ENCODE peak calls at places on chromosomes 5 and 9, in four cellular contexts. Q is Caco-2; A is NT2/D1; P is CD4-positive, alpha-beta memory T cell. T is an unnamed sample. For H3K4me1, the result is how much of the 10 kb centered on the place peaks cover.

GRCh38 chr5:139808481-139809330 is 13.1 kb downstream of the PSD2 start:
- DNase-seq in A (no peak), Q (peak), P (peak), T (no peak)

GRCh38 chr5:133662578-133662977 is 50.2 kb upstream of the FSTL4 start:
- DNase-seq in A (no peak), P (no peak), Q (no peak), T (no peak)

GRCh38 chr9:72156586-72156985 is 7.3 kb downstream of the GDA start:
- DNase-seq in A (no peak), Q (no peak), P (no peak), T (no peak)

GRCh38 chr5:133261993-133262392 is 210.2 kb downstream of the HSPA4 start:
- DNase-seq in A (no peak), Q (no peak), P (no peak), T (no peak)

GRCh38 chr5:19920761-19921160 is 67.2 kb downstream of the CDH18 start:
- DNase-seq in A (no peak), Q (no peak), P (no peak), T (no peak)

GRCh38 chr9:102507044-102507687 is 488.0 kb upstream of the CYLC2 start:
- DNase-seq in Q (no peak), P (no peak), A (no peak), T (no peak)

GRCh38 chr9:122133263-122133983 is 26.2 kb downstream of the NDUFA8 start:
- DNase-seq in P (no peak), Q (no peak), A (no peak), T (no peak)

GRCh38 chr5:43362725-43363435 is 49.3 kb downstream of the CCL28 start:
- DNase-seq in P (no peak), Q (no peak), A (no peak), T (no peak)

GRCh38 chr5:139667001-139667729 is 19.0 kb downstream of the CXXC5 start:
- DNase-seq in Q (no peak), P (no peak), A (no peak), T (no peak)

GRCh38 chr9:81787747-81788632 is 98.6 kb upstream of the TLE1 start:
- DNase-seq in A (no peak), P (no peak), Q (peak), T (no peak)

GRCh38 chr5:7884491-7885273 is 15.7 kb downstream of the MTRR start:
- DNase-seq in A (no peak), P (no peak), Q (no peak), T (no peak)

GRCh38 chr9:27273186-27273585 is 23.8 kb downstream of the EQTN start:
- DNase-seq in Q (no peak), P (no peak), A (no peak), T (no peak)

GRCh38 chr5:57887851-57888621 is 405.4 kb upstream of the ACTBL2 start:
- DNase-seq in P (no peak), Q (peak), A (no peak), T (no peak)

GRCh38 chr5:128844354-128844923 is 120.8 kb upstream of the SLC27A6 start:
- DNase-seq in A (peak), Q (no peak), P (no peak), T (peak)

GRCh38 chr5:178083942-178084341 is 29.4 kb upstream of the N4BP3 start:
- DNase-seq in Q (no peak), P (no peak), A (no peak), T (no peak)

GRCh38 chr9:33476503-33476902 is 2.8 kb upstream of the NOL6 start:
- DNase-seq in P (no peak), Q (no peak), A (no peak), T (no peak)

GRCh38 chr5:16050414-16050813 is 129.2 kb downstream of the MARCHF11 start:
- DNase-seq in Q (no peak), A (no peak), P (no peak), T (no peak)

GRCh38 chr9:34579819-34580185 is 9.7 kb downstream of the CNTFR start:
- DNase-seq in Q (no peak), P (no peak), A (no peak), T (no peak)

GRCh38 chr9:114481789-114482188 is 23.5 kb downstream of the WHRN start:
- DNase-seq in A (no peak), P (no peak), Q (no peak), T (no peak)

GRCh38 chr9:110126457-110126856 is 81.5 kb downstream of the C9orf152 start:
- DNase-seq in Q (no peak), P (no peak), A (no peak), T (no peak)

GRCh38 chr9:110121170-110121569 is 86.8 kb downstream of the C9orf152 start:
- DNase-seq in P (no peak), A (no peak), Q (no peak), T (no peak)

GRCh38 chr9:110125207-110125751 is 82.7 kb downstream of the C9orf152 start:
- DNase-seq in P (no peak), A (peak), Q (peak), T (peak)

GRCh38 chr9:110125763-110126351 is 82.1 kb downstream of the C9orf152 start:
- DNase-seq in A (no peak), P (no peak), Q (no peak), T (no peak)

GRCh38 chr9:110123364-110124095 is 84.4 kb downstream of the C9orf152 start:
- DNase-seq in P (no peak), A (no peak), Q (no peak), T (no peak)
- H3K4me1 ChIP-seq in P (under half), A (under half), Q (under half), T (under half)

GRCh38 chr9:6216951-6217350 is 1.3 kb downstream of the IL33 start:
- DNase-seq in Q (no peak), P (no peak), A (no peak), T (no peak)
- H3K4me3 ChIP-seq in Q (no peak), P (no peak), A (no peak), T (no peak)

GRCh38 chr9:94927048-94927761 is 200.7 kb downstream of the AOPEP start:
- DNase-seq in A (no peak), P (no peak), Q (no peak), T (no peak)
- H3K4me1 ChIP-seq in A (under half), P (under half), Q (half or more), T (under half)

GRCh38 chr9:95826183-95826838 is 49.2 kb upstream of the ERCC6L2 start:
- DNase-seq in P (no peak), A (no peak), Q (no peak), T (no peak)
- H3K4me3 ChIP-seq in P (no peak), A (no peak), Q (no peak), T (no peak)

DNA sequence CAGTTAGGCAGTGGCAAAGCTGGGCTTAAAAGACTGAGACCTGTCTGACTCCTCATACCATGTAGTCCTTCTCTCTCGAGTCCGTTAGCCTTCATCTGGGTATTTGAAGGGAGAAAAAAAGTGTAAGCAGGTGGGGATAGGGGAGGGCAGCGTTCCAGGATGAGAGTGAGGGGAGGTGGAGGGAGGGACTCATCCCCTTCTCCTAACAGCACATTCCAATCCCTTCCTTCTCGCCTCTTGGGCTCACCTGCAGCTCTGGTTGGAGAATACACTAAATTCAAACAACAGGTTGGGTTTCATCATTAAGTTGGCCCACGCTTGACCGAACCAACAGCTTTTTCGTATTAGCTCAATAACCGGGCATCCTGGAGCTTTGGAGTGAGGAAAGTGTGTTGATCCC is 3.6 kb downstream of the NEURL1B start:
- DNase-seq in Q (no peak), A (no peak), P (no peak), T (no peak)
- H3K4me1 ChIP-seq in Q (under half), A (under half), P (under half), T (under half)

GRCh38 chr9:21560281-21560745 is 78.2 kb upstream of the IFNE start:
- DNase-seq in Q (no peak), P (no peak), A (no peak), T (no peak)
- H3K4me3 ChIP-seq in Q (peak), P (peak), A (peak), T (no peak)

DNA sequence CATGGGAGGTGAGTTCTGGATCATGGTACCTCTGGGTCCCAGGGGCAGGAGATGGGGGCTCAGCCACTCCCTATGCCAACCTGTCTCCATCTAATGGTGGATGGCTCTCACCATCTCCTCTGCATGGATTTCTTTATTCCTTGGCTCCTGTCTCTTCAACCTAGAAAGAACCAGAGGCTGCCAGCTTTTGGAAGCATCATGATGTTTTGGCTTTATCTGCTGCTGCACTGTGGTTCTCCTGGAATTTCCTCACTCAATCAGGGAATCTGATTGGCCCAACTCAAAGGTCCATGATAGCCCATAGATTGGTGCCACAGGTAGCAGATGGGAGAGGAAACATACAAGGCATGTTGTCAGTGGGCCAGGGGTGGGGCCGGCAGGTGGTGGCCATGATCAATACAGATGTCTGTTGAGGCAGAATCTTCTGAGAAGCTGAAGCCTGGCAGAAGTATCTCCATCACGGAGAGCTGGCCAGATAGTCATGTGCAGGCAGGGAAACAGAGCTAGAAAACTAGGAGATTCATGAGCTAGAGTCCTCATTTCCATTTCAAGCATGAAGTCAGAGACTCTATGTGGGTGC is 158.2 kb downstream of the MACROH2A1 start:
- DNase-seq in Q (peak), P (no peak), A (no peak), T (no peak)
- H3K4me1 ChIP-seq in Q (under half), P (under half), A (under half), T (under half)